ENCODE peak calls at places on chromosomes 6 and 20, in eight cellular contexts. One of them, this sample, is unnamed.

GRCh38 chr20:58518896-58519593 is 3.8 kb upstream of the APCDD1L start:
- DNase-seq in NCI-H1417: no peak
- DNase-seq in T-helper 2 cell: no peak
- DNase-seq in GDM1: no peak
- DNase-seq in activated T-cell treated with anti-CD3 and anti-CD28 coated beads for 4 hours: no peak
- DNase-seq in NCI-H1694: no peak
- DNase-seq in OCI-M1: no peak
- DNase-seq in neural progenitor cell: no peak
- DNase-seq in this sample: no peak

GRCh38 chr6:117491916-117492315 is 9.4 kb downstream of the DCBLD1 start:
- DNase-seq in NCI-H1417: no peak
- DNase-seq in GDM1: no peak
- DNase-seq in neural progenitor cell: no peak
- DNase-seq in OCI-M1: no peak
- DNase-seq in activated T-cell treated with anti-CD3 and anti-CD28 coated beads for 4 hours: no peak
- DNase-seq in NCI-H1694: no peak
- DNase-seq in T-helper 2 cell: no peak
- DNase-seq in this sample: no peak

GRCh38 chr6:8175046-8175777 is 72.9 kb upstream of the EEF1E1 start:
- DNase-seq in NCI-H1694: no peak
- DNase-seq in NCI-H1417: no peak
- DNase-seq in OCI-M1: no peak
- DNase-seq in GDM1: no peak
- DNase-seq in neural progenitor cell: no peak
- DNase-seq in T-helper 2 cell: no peak
- DNase-seq in activated T-cell treated with anti-CD3 and anti-CD28 coated beads for 4 hours: no peak
- DNase-seq in this sample: no peak

GRCh38 chr20:63594043-63594561 is 20.1 kb upstream of the HELZ2 start:
- DNase-seq in NCI-H1694: no peak
- DNase-seq in T-helper 2 cell: no peak
- DNase-seq in neural progenitor cell: no peak
- DNase-seq in OCI-M1: no peak
- DNase-seq in activated T-cell treated with anti-CD3 and anti-CD28 coated beads for 4 hours: no peak
- DNase-seq in GDM1: no peak
- DNase-seq in NCI-H1417: no peak
- DNase-seq in this sample: no peak

GRCh38 chr6:87623248-87623647 is 33.3 kb downstream of the ORC3 start:
- DNase-seq in NCI-H1694: no peak
- DNase-seq in neural progenitor cell: no peak
- DNase-seq in OCI-M1: no peak
- DNase-seq in GDM1: no peak
- DNase-seq in NCI-H1417: no peak
- DNase-seq in T-helper 2 cell: no peak
- DNase-seq in activated T-cell treated with anti-CD3 and anti-CD28 coated beads for 4 hours: no peak
- DNase-seq in this sample: no peak

GRCh38 chr6:137001287-137001976 is 43.3 kb downstream of the IL20RA start:
- DNase-seq in OCI-M1: no peak
- DNase-seq in NCI-H1694: no peak
- DNase-seq in GDM1: no peak
- DNase-seq in NCI-H1417: no peak
- DNase-seq in neural progenitor cell: peak
- DNase-seq in T-helper 2 cell: no peak
- DNase-seq in activated T-cell treated with anti-CD3 and anti-CD28 coated beads for 4 hours: no peak
- DNase-seq in this sample: no peak

GRCh38 chr6:22117663-22118062 is 179.2 kb downstream of the PRL start:
- DNase-seq in OCI-M1: no peak
- DNase-seq in GDM1: no peak
- DNase-seq in neural progenitor cell: no peak
- DNase-seq in NCI-H1417: no peak
- DNase-seq in NCI-H1694: no peak
- DNase-seq in activated T-cell treated with anti-CD3 and anti-CD28 coated beads for 4 hours: no peak
- DNase-seq in T-helper 2 cell: no peak
- DNase-seq in this sample: no peak

GRCh38 chr6:132357120-132357519 is 44.2 kb downstream of the MOXD1 start:
- DNase-seq in activated T-cell treated with anti-CD3 and anti-CD28 coated beads for 4 hours: no peak
- DNase-seq in OCI-M1: peak
- DNase-seq in neural progenitor cell: no peak
- DNase-seq in GDM1: no peak
- DNase-seq in NCI-H1694: no peak
- DNase-seq in NCI-H1417: no peak
- DNase-seq in T-helper 2 cell: no peak
- DNase-seq in this sample: no peak

GRCh38 chr6:156999762-157000161 is 222.6 kb downstream of the ARID1B start:
- DNase-seq in OCI-M1: no peak
- DNase-seq in NCI-H1417: no peak
- DNase-seq in NCI-H1694: no peak
- DNase-seq in GDM1: no peak
- DNase-seq in neural progenitor cell: no peak
- DNase-seq in T-helper 2 cell: no peak
- DNase-seq in activated T-cell treated with anti-CD3 and anti-CD28 coated beads for 4 hours: no peak
- DNase-seq in this sample: no peak

GRCh38 chr6:16078064-16078463 is 50.8 kb upstream of the MYLIP start:
- DNase-seq in neural progenitor cell: no peak
- DNase-seq in activated T-cell treated with anti-CD3 and anti-CD28 coated beads for 4 hours: no peak
- DNase-seq in NCI-H1694: no peak
- DNase-seq in OCI-M1: no peak
- DNase-seq in GDM1: no peak
- DNase-seq in T-helper 2 cell: no peak
- DNase-seq in NCI-H1417: no peak
- DNase-seq in this sample: no peak

GRCh38 chr6:14984454-14984853 is 261.4 kb upstream of the JARID2 start:
- DNase-seq in GDM1: no peak
- DNase-seq in activated T-cell treated with anti-CD3 and anti-CD28 coated beads for 4 hours: no peak
- DNase-seq in NCI-H1694: no peak
- DNase-seq in NCI-H1417: no peak
- DNase-seq in OCI-M1: no peak
- DNase-seq in T-helper 2 cell: no peak
- DNase-seq in neural progenitor cell: no peak
- DNase-seq in this sample: no peak